ENCODE peak calls at places on chromosomes 12 and 14, in nine cellular contexts. One of them, this sample, is unnamed.

GRCh38 chr14:75340921-75341320 is 62.3 kb downstream of the FOS start:
- DNase-seq in CD8-positive, alpha-beta T cell: no peak
- DNase-seq in esophagus squamous epithelium: no peak
- DNase-seq in brain microvascular endothelial cell: no peak
- DNase-seq in A549: no peak
- DNase-seq in WTC11: no peak
- DNase-seq in lower lobe of right lung: peak
- DNase-seq in lower leg skin: peak
- DNase-seq in cardiac muscle cell: no peak
- DNase-seq in this sample: no peak

GRCh38 chr14:71142375-71143038 is 235.2 kb downstream of the PCNX1 start:
- DNase-seq in lower leg skin: no peak
- DNase-seq in A549: no peak
- DNase-seq in esophagus squamous epithelium: no peak
- DNase-seq in brain microvascular endothelial cell: peak
- DNase-seq in cardiac muscle cell: no peak
- DNase-seq in CD8-positive, alpha-beta T cell: no peak
- DNase-seq in WTC11: no peak
- DNase-seq in lower lobe of right lung: no peak
- DNase-seq in this sample: no peak

GRCh38 chr12:94973202-94973601 is 30.3 kb downstream of the NDUFA12 start:
- DNase-seq in A549: no peak
- DNase-seq in brain microvascular endothelial cell: no peak
- DNase-seq in cardiac muscle cell: peak
- DNase-seq in esophagus squamous epithelium: no peak
- DNase-seq in CD8-positive, alpha-beta T cell: no peak
- DNase-seq in lower lobe of right lung: no peak
- DNase-seq in WTC11: no peak
- DNase-seq in lower leg skin: no peak
- DNase-seq in this sample: no peak

GRCh38 chr14:99064262-99064954 is 207.6 kb downstream of the BCL11B start:
- DNase-seq in lower lobe of right lung: no peak
- DNase-seq in CD8-positive, alpha-beta T cell: no peak
- DNase-seq in A549: no peak
- DNase-seq in WTC11: no peak
- DNase-seq in esophagus squamous epithelium: no peak
- DNase-seq in brain microvascular endothelial cell: no peak
- DNase-seq in cardiac muscle cell: no peak
- DNase-seq in lower leg skin: peak
- DNase-seq in this sample: no peak

GRCh38 chr12:11711675-11712327 is 62.3 kb downstream of the ETV6 start:
- DNase-seq in brain microvascular endothelial cell: no peak
- DNase-seq in lower leg skin: peak
- DNase-seq in WTC11: no peak
- DNase-seq in lower lobe of right lung: no peak
- DNase-seq in CD8-positive, alpha-beta T cell: no peak
- DNase-seq in cardiac muscle cell: no peak
- DNase-seq in esophagus squamous epithelium: no peak
- DNase-seq in A549: no peak
- DNase-seq in this sample: no peak

GRCh38 chr14:104142136-104143041 is 4.0 kb downstream of the KIF26A start:
- DNase-seq in esophagus squamous epithelium: no peak
- DNase-seq in A549: no peak
- DNase-seq in lower lobe of right lung: no peak
- DNase-seq in lower leg skin: no peak
- DNase-seq in brain microvascular endothelial cell: no peak
- DNase-seq in CD8-positive, alpha-beta T cell: no peak
- DNase-seq in WTC11: peak
- DNase-seq in cardiac muscle cell: no peak
- DNase-seq in this sample: no peak

GRCh38 chr14:104624939-104625338 is 20.4 kb upstream of the TMEM179 start:
- DNase-seq in A549: no peak
- DNase-seq in lower lobe of right lung: no peak
- DNase-seq in esophagus squamous epithelium: no peak
- DNase-seq in WTC11: no peak
- DNase-seq in CD8-positive, alpha-beta T cell: no peak
- DNase-seq in brain microvascular endothelial cell: no peak
- DNase-seq in lower leg skin: no peak
- DNase-seq in cardiac muscle cell: no peak
- DNase-seq in this sample: no peak

GRCh38 chr14:23895480-23895879 is 58.1 kb upstream of the DHRS4 start:
- DNase-seq in CD8-positive, alpha-beta T cell: no peak
- DNase-seq in brain microvascular endothelial cell: no peak
- DNase-seq in A549: no peak
- DNase-seq in lower lobe of right lung: no peak
- DNase-seq in cardiac muscle cell: no peak
- DNase-seq in esophagus squamous epithelium: no peak
- DNase-seq in WTC11: no peak
- DNase-seq in lower leg skin: no peak
- DNase-seq in this sample: no peak

GRCh38 chr14:57136669-57137068 is 132.0 kb downstream of the EXOC5 start:
- DNase-seq in cardiac muscle cell: no peak
- DNase-seq in CD8-positive, alpha-beta T cell: no peak
- DNase-seq in esophagus squamous epithelium: no peak
- DNase-seq in WTC11: peak
- DNase-seq in brain microvascular endothelial cell: no peak
- DNase-seq in lower leg skin: no peak
- DNase-seq in A549: no peak
- DNase-seq in lower lobe of right lung: no peak
- DNase-seq in this sample: no peak

GRCh38 chr12:108750471-108751402 is 19.4 kb upstream of the CORO1C start:
- DNase-seq in lower leg skin: no peak
- DNase-seq in brain microvascular endothelial cell: no peak
- DNase-seq in esophagus squamous epithelium: no peak
- DNase-seq in WTC11: no peak
- DNase-seq in CD8-positive, alpha-beta T cell: no peak
- DNase-seq in cardiac muscle cell: no peak
- DNase-seq in lower lobe of right lung: no peak
- DNase-seq in A549: no peak
- DNase-seq in this sample: no peak

GRCh38 chr12:27672654-27673053 is 23.6 kb upstream of the REP15 start:
- DNase-seq in A549: no peak
- DNase-seq in lower leg skin: no peak
- DNase-seq in brain microvascular endothelial cell: no peak
- DNase-seq in cardiac muscle cell: no peak
- DNase-seq in esophagus squamous epithelium: no peak
- DNase-seq in lower lobe of right lung: no peak
- DNase-seq in WTC11: no peak
- DNase-seq in CD8-positive, alpha-beta T cell: no peak
- DNase-seq in this sample: no peak

GRCh38 chr14:73262427-73263183 is 25.3 kb downstream of the PAPLN start:
- DNase-seq in lower lobe of right lung: no peak
- DNase-seq in A549: no peak
- DNase-seq in brain microvascular endothelial cell: no peak
- DNase-seq in CD8-positive, alpha-beta T cell: no peak
- DNase-seq in cardiac muscle cell: no peak
- DNase-seq in lower leg skin: no peak
- DNase-seq in esophagus squamous epithelium: no peak
- DNase-seq in WTC11: no peak
- DNase-seq in this sample: peak

GRCh38 chr12:29796823-29797263 is 13.1 kb upstream of the TMTC1 start:
- DNase-seq in lower lobe of right lung: no peak
- DNase-seq in esophagus squamous epithelium: no peak
- DNase-seq in CD8-positive, alpha-beta T cell: no peak
- DNase-seq in A549: no peak
- DNase-seq in WTC11: no peak
- DNase-seq in brain microvascular endothelial cell: peak
- DNase-seq in cardiac muscle cell: no peak
- DNase-seq in lower leg skin: peak
- DNase-seq in this sample: no peak

GRCh38 chr12:82383930-82384513 is 25.7 kb downstream of the METTL25 start:
- DNase-seq in brain microvascular endothelial cell: peak
- DNase-seq in A549: no peak
- DNase-seq in lower lobe of right lung: no peak
- DNase-seq in lower leg skin: no peak
- DNase-seq in CD8-positive, alpha-beta T cell: no peak
- DNase-seq in cardiac muscle cell: peak
- DNase-seq in WTC11: no peak
- DNase-seq in esophagus squamous epithelium: no peak
- DNase-seq in this sample: no peak

DNA sequence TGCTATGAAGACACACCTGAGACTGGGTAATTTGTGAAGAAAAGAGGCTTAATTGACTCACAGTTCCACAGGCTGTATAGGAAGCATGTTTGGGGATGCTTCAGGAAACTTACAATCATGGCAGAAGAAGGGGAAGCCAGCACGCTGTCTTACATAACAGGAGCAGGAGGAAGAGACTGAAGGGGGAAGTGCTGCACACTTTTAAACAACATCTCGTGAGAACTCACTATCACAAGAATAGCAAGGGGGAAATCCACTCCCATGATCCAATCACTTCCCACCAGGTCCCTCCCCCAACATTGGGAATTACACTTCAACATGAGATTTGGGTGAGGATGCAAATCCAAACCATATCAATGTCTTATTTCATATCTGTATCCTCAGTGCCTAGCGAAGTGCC is 307.2 kb downstream of the ATP23 start:
- DNase-seq in lower leg skin: no peak
- DNase-seq in CD8-positive, alpha-beta T cell: no peak
- DNase-seq in A549: no peak
- DNase-seq in WTC11: no peak
- DNase-seq in lower lobe of right lung: no peak
- DNase-seq in cardiac muscle cell: no peak
- DNase-seq in brain microvascular endothelial cell: no peak
- DNase-seq in esophagus squamous epithelium: no peak
- DNase-seq in this sample: no peak
- TF ChIP-seq CTCF in lower leg skin: no peak
- TF ChIP-seq CTCF in CD8-positive, alpha-beta T cell: no peak
- TF ChIP-seq CTCF in A549: no peak
- TF ChIP-seq CTCF in WTC11: no peak
- TF ChIP-seq CTCF in lower lobe of right lung: no peak
- TF ChIP-seq CTCF in cardiac muscle cell: no peak
- TF ChIP-seq CTCF in brain microvascular endothelial cell: no peak
- TF ChIP-seq CTCF in esophagus squamous epithelium: no peak
- TF ChIP-seq CTCF in this sample: no peak

DNA sequence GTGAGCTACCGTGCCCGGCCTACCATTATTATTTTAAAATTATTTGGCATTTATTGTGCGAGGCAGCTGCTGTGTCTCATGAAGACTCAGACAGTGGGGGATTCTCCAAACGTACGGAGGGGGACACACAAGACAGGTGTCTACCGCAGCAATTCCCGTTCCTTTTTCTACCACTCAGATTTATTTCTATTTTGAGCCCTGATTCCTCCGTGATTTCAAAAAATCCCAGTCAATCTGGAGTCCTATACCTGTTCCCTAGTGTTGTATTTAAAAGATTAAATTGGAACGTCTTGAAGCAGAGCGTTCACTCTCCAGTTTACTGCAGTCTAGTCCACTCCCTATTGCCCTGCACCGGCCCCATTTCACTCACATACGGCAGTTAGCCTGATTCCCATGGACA is 97.9 kb downstream of the AACS start:
- DNase-seq in CD8-positive, alpha-beta T cell: no peak
- DNase-seq in cardiac muscle cell: no peak
- DNase-seq in brain microvascular endothelial cell: no peak
- DNase-seq in WTC11: no peak
- DNase-seq in A549: no peak
- DNase-seq in lower leg skin: no peak
- DNase-seq in esophagus squamous epithelium: no peak
- DNase-seq in lower lobe of right lung: no peak
- DNase-seq in this sample: no peak
- TF ChIP-seq CTCF in CD8-positive, alpha-beta T cell: no peak
- TF ChIP-seq CTCF in cardiac muscle cell: no peak
- TF ChIP-seq CTCF in brain microvascular endothelial cell: no peak
- TF ChIP-seq CTCF in WTC11: no peak
- TF ChIP-seq CTCF in A549: no peak
- TF ChIP-seq CTCF in lower leg skin: no peak
- TF ChIP-seq CTCF in esophagus squamous epithelium: no peak
- TF ChIP-seq CTCF in lower lobe of right lung: no peak
- TF ChIP-seq CTCF in this sample: no peak

GRCh38 chr12:9922429-9922828 is 9.7 kb downstream of the CLEC2A start:
- DNase-seq in esophagus squamous epithelium: no peak
- DNase-seq in lower lobe of right lung: no peak
- DNase-seq in lower leg skin: no peak
- DNase-seq in cardiac muscle cell: no peak
- DNase-seq in WTC11: no peak
- DNase-seq in CD8-positive, alpha-beta T cell: no peak
- DNase-seq in A549: no peak
- DNase-seq in brain microvascular endothelial cell: no peak
- DNase-seq in this sample: no peak

GRCh38 chr12:9928607-9929006 is 3.6 kb downstream of the CLEC2A start:
- DNase-seq in brain microvascular endothelial cell: no peak
- DNase-seq in WTC11: no peak
- DNase-seq in A549: no peak
- DNase-seq in lower lobe of right lung: no peak
- DNase-seq in cardiac muscle cell: no peak
- DNase-seq in esophagus squamous epithelium: no peak
- DNase-seq in lower leg skin: no peak
- DNase-seq in CD8-positive, alpha-beta T cell: no peak
- DNase-seq in this sample: no peak

GRCh38 chr12:9931245-9931644 is 925 bp downstream of the CLEC2A start:
- DNase-seq in cardiac muscle cell: no peak
- DNase-seq in lower lobe of right lung: no peak
- DNase-seq in lower leg skin: no peak
- DNase-seq in A549: no peak
- DNase-seq in esophagus squamous epithelium: no peak
- DNase-seq in CD8-positive, alpha-beta T cell: no peak
- DNase-seq in WTC11: no peak
- DNase-seq in brain microvascular endothelial cell: no peak
- DNase-seq in this sample: no peak

GRCh38 chr12:9926876-9927275 is 5.3 kb downstream of the CLEC2A start:
- DNase-seq in esophagus squamous epithelium: no peak
- DNase-seq in brain microvascular endothelial cell: no peak
- DNase-seq in WTC11: no peak
- DNase-seq in cardiac muscle cell: no peak
- DNase-seq in CD8-positive, alpha-beta T cell: no peak
- DNase-seq in A549: no peak
- DNase-seq in lower lobe of right lung: no peak
- DNase-seq in lower leg skin: no peak
- DNase-seq in this sample: no peak

DNA sequence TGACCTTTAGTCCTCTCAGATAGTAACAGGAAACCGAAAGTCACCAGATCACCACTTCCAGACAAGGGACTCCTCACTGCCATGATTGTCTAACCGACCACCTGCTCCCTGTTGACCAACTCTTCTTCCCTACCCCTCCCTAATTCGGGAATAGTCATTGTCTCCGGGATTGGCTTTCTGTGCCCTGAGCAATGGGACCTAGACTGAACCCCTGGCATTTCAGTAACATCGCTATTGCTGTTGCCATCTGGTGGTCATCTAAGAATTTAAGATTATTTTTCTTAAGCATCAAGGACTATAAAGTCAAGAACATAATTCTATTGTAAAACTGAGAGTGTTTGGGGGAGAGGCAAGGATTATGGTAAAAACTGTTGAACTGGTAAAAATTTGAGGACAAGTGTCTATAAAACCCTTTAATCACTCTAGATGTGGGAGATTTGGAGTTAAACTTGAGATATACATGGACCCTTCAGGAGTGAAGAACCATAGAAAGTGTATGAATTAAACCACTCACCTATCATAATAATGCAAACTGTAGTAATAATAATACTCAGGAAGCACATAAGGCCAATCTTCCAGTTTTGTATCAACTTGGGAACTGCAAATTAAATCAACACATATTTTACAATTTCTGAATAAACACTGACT is 6.3 kb downstream of the CLEC2A start:
- DNase-seq in lower lobe of right lung: no peak
- DNase-seq in brain microvascular endothelial cell: peak
- DNase-seq in lower leg skin: no peak
- DNase-seq in esophagus squamous epithelium: no peak
- DNase-seq in WTC11: peak
- DNase-seq in A549: peak
- DNase-seq in CD8-positive, alpha-beta T cell: peak
- DNase-seq in cardiac muscle cell: peak
- DNase-seq in this sample: no peak
- TF ChIP-seq CTCF in lower lobe of right lung: peak
- TF ChIP-seq CTCF in brain microvascular endothelial cell: peak
- TF ChIP-seq CTCF in lower leg skin: no peak
- TF ChIP-seq CTCF in esophagus squamous epithelium: peak
- TF ChIP-seq CTCF in WTC11: no peak
- TF ChIP-seq CTCF in A549: peak
- TF ChIP-seq CTCF in CD8-positive, alpha-beta T cell: peak
- TF ChIP-seq CTCF in cardiac muscle cell: peak
- TF ChIP-seq CTCF in this sample: peak

GRCh38 chr14:29749327-29749726 is 178.3 kb downstream of the PRKD1 start:
- DNase-seq in CD8-positive, alpha-beta T cell: no peak
- DNase-seq in A549: no peak
- DNase-seq in cardiac muscle cell: no peak
- DNase-seq in lower leg skin: no peak
- DNase-seq in WTC11: no peak
- DNase-seq in brain microvascular endothelial cell: peak
- DNase-seq in lower lobe of right lung: no peak
- DNase-seq in esophagus squamous epithelium: no peak
- DNase-seq in this sample: no peak
- TF ChIP-seq CTCF in CD8-positive, alpha-beta T cell: no peak
- TF ChIP-seq CTCF in A549: no peak
- TF ChIP-seq CTCF in cardiac muscle cell: peak
- TF ChIP-seq CTCF in lower leg skin: no peak
- TF ChIP-seq CTCF in WTC11: no peak
- TF ChIP-seq CTCF in brain microvascular endothelial cell: peak
- TF ChIP-seq CTCF in lower lobe of right lung: no peak
- TF ChIP-seq CTCF in esophagus squamous epithelium: no peak
- TF ChIP-seq CTCF in this sample: no peak